ENCODE peak calls at places on chromosomes 3 and 15, in four cellular contexts. N is ovary, I is A549, V is HCT116. P is an unnamed sample.
A peak's percentile ranks its signal among the peaks of the same experiment; 100 is the strongest.

GRCh38 chr3:183466575-183466974 is 38.2 kb upstream of the MCF2L2 start:
- DNase-seq in N (no peak), V (no peak), I (no peak), P (no peak)

GRCh38 chr3:64995857-64996564 is 308.2 kb upstream of the ADAMTS9 start:
- DNase-seq in I (no peak), N (no peak), V (no peak), P (no peak)

GRCh38 chr3:184642623-184643308 is 69.1 kb downstream of the MAGEF1 start:
- DNase-seq in N (no peak), V (no peak), I (no peak), P (no peak)

GRCh38 chr15:78448441-78449219 is 10.6 kb downstream of the IREB2 start:
- DNase-seq in I (no peak), V (no peak), N (no peak), P (no peak)

GRCh38 chr3:178618197-178618596 is 82.0 kb downstream of the KCNMB2 start:
- DNase-seq in I (no peak), N (no peak), V (no peak), P (no peak)

GRCh38 chr3:179969525-179969924 is 67.2 kb downstream of the PEX5L start:
- DNase-seq in V (peak; percentile 3), I (peak; percentile 59), N (no peak), P (peak; percentile 12)

GRCh38 chr3:52310861-52311566 is 5.1 kb upstream of the DNAH1 start:
- DNase-seq in I (no peak), N (no peak), V (no peak), P (no peak)

GRCh38 chr3:97838393-97838792 is 16.6 kb downstream of the CRYBG3 start:
- DNase-seq in V (no peak), I (no peak), N (no peak), P (no peak)

GRCh38 chr3:155744091-155744625 is 713 bp downstream of the PLCH1 start:
- DNase-seq in N (peak; percentile 34), V (peak; percentile 27), I (peak; percentile 69), P (peak; percentile 76)

GRCh38 chr3:183006396-183007002 is 26.2 kb upstream of the DCUN1D1 start:
- DNase-seq in N (no peak), V (no peak), I (no peak), P (no peak)

GRCh38 chr3:191376742-191377141 is 46.4 kb upstream of the UTS2B start:
- DNase-seq in V (no peak), I (no peak), N (no peak), P (peak; percentile 6)

GRCh38 chr3:109369510-109369909 is 32.2 kb upstream of the DPPA4 start:
- DNase-seq in V (peak; percentile 6), I (peak; percentile 46), N (no peak), P (no peak)

GRCh38 chr3:79368403-79368802 is 399.4 kb downstream of the ROBO1 start:
- DNase-seq in I (no peak), N (no peak), V (no peak), P (no peak)

GRCh38 chr15:96115642-96116041 is 214.9 kb upstream of the NR2F2 start:
- DNase-seq in N (no peak), I (no peak), V (no peak), P (no peak)

GRCh38 chr3:11803977-11804903 is 42.4 kb downstream of the TAMM41 start:
- DNase-seq in I (peak; percentile 65), V (peak; percentile 35), N (no peak), P (peak; percentile 41)

GRCh38 chr15:47119349-47119748 is 598.0 kb upstream of the SEMA6D start:
- DNase-seq in V (no peak), I (no peak), N (no peak), P (no peak)

GRCh38 chr3:72887723-72888545 is at the start of gene GXYLT2:
- DNase-seq in V (no peak), I (peak; percentile 75), N (peak; percentile 79), P (peak; percentile 67)

GRCh38 chr3:3065876-3066275 is 44.3 kb downstream of the IL5RA start:
- DNase-seq in I (peak; percentile 55), V (no peak), N (no peak), P (peak; percentile 6)

DNA sequence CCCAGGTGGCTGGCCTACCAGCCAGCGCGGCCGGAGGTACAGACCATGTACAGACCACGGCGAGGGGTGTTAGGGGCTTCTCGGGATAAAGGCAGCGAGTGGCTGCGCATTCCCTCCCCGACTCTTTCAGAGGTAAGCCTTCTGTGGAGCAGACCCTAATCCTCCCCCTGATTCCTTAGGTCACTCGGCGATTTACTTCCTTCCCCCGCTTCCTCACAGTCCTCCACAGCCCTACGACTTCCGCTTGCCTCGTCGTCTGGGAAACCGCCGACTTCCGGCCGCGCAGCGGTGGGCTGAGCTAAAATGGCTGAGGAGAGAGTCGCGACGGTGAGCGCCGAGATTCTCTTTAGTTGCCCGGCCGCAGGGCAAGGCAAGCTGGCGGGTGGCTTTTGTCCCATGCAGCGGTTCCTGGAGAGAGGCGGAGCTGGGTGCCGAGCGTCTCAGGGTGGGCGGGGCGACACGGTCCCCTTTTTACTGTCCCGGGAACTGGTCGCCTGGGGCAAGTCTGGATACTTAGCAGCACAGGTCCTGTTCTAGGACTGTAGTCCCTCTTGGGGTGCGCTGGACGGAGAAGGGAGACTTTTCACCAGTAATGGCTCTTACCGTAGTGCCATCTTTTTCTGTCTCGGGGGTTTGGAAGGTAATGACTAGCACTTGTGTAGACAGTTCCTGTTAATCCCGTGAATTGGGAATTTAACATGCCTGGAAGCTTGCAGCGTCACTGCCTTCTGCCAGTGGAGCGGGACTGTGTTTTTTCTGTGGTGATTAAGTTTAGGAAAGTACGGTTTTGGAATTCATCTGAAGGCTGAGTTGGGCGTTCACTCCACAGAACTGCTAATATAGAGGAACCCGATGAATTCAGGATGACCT is at the start of the genes BBS4 and HIGD2B:
- DNase-seq in I (peak; percentile 96), N (peak; percentile 78), V (peak; percentile 90), P (peak; percentile 65)
- TF ChIP-seq POLR2A in I (peak; percentile 86), N (peak; percentile 73), V (peak; percentile 86), P (no peak)

GRCh38 chr3:160948273-160948672 is 156.9 kb downstream of the B3GALNT1 start:
- DNase-seq in V (no peak), I (no peak), N (no peak), P (no peak)
- TF ChIP-seq POLR2A in V (no peak), I (no peak), N (no peak), P (no peak)

DNA sequence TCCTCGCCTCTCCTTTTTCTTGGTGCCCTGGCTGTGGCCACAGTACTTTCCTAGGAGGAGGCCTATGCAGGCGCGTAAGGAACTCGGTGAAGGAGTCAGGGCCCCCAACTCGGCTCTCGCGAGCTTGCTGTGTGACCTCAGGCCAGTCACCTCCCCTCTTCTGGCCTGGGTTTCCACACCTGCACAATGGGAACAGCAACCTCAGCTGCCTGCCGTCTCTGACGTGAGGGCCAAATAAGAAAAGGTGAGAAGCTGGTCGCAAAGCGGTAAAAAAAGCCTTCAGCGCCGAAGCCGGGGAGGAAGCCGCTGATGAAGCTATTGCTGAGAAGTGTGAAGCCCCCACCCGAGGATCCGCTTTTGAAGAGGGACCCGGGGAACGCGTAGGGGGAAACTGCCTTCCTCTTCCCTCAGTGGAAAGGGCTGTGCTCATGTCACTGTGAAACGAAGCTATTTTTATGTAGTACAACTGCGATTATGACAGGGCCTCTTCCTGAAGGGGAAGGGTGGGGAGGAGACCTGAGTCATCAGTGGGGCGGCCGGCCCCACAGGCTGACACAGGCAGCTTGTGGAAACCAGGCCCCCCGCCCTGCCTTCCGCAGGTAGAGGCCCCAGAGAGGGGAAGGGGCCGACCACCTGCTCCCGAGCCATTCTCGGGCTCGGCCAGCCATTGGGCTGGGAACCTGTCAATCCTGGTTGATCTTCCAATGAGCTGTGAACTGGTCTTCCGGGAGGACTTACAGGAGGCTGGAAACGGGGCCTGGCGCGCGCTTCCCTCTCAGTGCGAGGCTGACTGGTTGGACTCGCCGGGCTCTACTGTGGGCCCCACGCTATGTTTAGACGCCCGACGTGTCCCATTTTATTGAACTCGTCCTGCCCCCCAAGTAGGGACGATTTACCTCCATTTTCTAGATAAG is 18.0 kb upstream of the ANKDD1A start:
- DNase-seq in V (peak; percentile 24), I (peak; percentile 62), N (peak; percentile 89), P (peak; percentile 52)
- TF ChIP-seq POLR2A in V (no peak), I (no peak), N (peak; percentile 38), P (peak; percentile 5)

DNA sequence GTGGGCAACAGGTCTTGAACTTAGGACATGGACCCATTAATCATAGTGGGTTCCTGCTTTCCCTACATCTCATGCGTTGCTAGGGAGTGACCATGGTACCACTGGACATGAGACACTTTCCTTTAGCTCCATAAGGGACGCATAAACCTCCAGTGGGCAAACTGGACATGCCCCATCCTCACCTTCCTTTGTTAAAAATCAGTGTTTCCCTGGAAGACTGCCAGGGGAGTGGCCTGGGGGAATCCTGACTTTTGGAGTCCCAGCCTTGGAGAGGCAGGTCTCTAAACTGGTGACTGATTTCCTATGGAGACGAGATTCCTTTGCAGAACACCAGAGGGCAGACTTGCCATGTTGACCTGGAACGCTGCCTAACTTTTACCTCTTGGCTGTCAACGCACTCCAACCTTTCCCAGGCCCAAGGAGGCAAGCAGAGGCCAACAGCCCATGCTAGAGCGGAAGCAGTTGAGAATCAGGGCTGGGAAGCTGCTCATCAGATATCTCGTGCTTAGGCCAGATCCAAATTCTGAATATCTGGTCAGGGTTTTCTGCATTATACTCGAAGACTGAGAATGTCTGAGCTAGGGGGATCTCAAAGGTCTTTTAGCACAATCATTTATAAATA is 2.6 kb downstream of the XIRP1 start:
- DNase-seq in I (peak; percentile 76), N (peak; percentile 49), V (peak; percentile 53), P (peak; percentile 74)
- TF ChIP-seq POLR2A in I (no peak), N (no peak), V (no peak), P (no peak)

DNA sequence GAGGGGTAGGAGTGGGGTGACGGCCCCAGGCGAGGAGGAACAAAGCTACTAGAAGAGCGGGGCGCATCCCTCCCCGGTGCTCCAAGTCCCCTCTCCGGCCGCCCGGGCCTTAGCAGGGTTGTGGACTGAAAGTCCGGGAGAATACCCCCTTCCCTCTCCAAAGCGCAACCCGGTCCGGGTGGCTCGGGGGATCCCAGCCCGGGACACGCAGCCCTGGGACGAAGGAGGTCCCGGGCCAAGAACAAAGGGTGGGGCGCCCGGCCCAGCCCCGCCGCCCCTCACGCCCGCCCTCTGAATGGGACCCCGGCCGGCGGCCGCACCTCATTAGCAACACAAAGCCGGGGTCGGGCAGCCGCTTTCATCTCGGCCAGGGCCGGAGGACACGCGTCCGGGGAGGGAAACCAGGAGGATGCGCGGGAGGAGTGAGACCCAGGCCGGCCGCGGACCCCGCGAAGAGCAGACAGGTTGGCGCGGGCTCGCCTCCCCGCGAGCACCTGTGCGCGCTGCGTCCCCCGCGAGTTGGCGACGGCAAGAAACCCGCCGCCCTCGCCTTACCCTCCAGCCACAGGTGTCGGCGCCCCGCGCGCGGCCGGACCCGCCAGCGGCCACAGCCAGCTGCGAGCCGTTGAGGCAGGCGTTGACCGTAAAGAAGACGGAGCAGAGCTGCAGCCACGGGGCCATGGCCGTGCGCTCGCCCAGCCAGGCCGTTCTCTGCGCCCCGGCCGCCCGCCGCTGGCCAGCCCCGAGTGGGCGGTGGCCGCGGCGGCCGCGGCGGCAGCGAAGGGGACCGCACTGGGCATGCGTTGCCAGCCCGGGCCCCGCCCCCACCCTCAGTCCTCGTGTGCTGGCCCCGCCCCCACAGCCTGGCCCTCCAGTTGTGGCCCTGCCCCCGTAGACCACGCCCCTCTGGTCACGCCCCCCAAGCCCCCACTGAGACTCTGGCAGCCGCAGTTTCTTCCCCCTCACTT is at the start of gene IL17RD:
- DNase-seq in I (peak; percentile 72), V (peak; percentile 58), N (peak; percentile 86), P (peak; percentile 84)
- TF ChIP-seq POLR2A in I (peak; percentile 44), V (no peak), N (peak; percentile 48), P (no peak)